ENCODE peak calls at places on chromosome X, in nine cellular contexts. One of them, this sample, is unnamed. For H3K27me3 and H3K36me3, the result is how much of the 10 kb centered on the place peaks cover.

GRCh38 chrX:131703646-131704045 is 159.8 kb downstream of the OR13H1 start:
- DNase-seq in testis: no peak
- DNase-seq in transverse colon: no peak
- DNase-seq in left ventricle myocardium inferior: no peak
- DNase-seq in lower lobe of right lung: no peak
- DNase-seq in colonic mucosa: peak
- DNase-seq in heart left ventricle: no peak
- DNase-seq in prostate gland: no peak
- DNase-seq in ascending aorta: no peak
- DNase-seq in this sample: no peak

GRCh38 chrX:150694738-150695410 is 1.7 kb downstream of the MTMR1 start:
- DNase-seq in testis: no peak
- DNase-seq in transverse colon: no peak
- DNase-seq in left ventricle myocardium inferior: no peak
- DNase-seq in lower lobe of right lung: no peak
- DNase-seq in colonic mucosa: no peak
- DNase-seq in heart left ventricle: no peak
- DNase-seq in prostate gland: no peak
- DNase-seq in ascending aorta: no peak
- DNase-seq in this sample: no peak

GRCh38 chrX:18228069-18228468 is 7.4 kb upstream of the BEND2 start:
- DNase-seq in testis: no peak
- DNase-seq in transverse colon: no peak
- DNase-seq in left ventricle myocardium inferior: no peak
- DNase-seq in lower lobe of right lung: no peak
- DNase-seq in colonic mucosa: no peak
- DNase-seq in heart left ventricle: no peak
- DNase-seq in prostate gland: no peak
- DNase-seq in ascending aorta: no peak
- DNase-seq in this sample: no peak

GRCh38 chrX:47283015-47283771 is 50.4 kb downstream of the USP11 start:
- DNase-seq in testis: peak
- DNase-seq in transverse colon: no peak
- DNase-seq in left ventricle myocardium inferior: no peak
- DNase-seq in lower lobe of right lung: no peak
- DNase-seq in colonic mucosa: no peak
- DNase-seq in heart left ventricle: peak
- DNase-seq in prostate gland: peak
- DNase-seq in ascending aorta: no peak
- DNase-seq in this sample: peak

GRCh38 chrX:71809886-71810285 is 46.7 kb downstream of the CXorf49B start:
- DNase-seq in testis: no peak
- DNase-seq in transverse colon: no peak
- DNase-seq in left ventricle myocardium inferior: no peak
- DNase-seq in lower lobe of right lung: no peak
- DNase-seq in colonic mucosa: no peak
- DNase-seq in heart left ventricle: no peak
- DNase-seq in prostate gland: no peak
- DNase-seq in ascending aorta: no peak
- DNase-seq in this sample: no peak

GRCh38 chrX:68186552-68187262 is 246.6 kb downstream of the OPHN1 start:
- DNase-seq in testis: no peak
- DNase-seq in transverse colon: no peak
- DNase-seq in left ventricle myocardium inferior: no peak
- DNase-seq in lower lobe of right lung: no peak
- DNase-seq in colonic mucosa: no peak
- DNase-seq in heart left ventricle: no peak
- DNase-seq in prostate gland: no peak
- DNase-seq in ascending aorta: no peak
- DNase-seq in this sample: no peak

GRCh38 chrX:46979340-46979739 is 67.1 kb downstream of the JADE3 start:
- DNase-seq in testis: no peak
- DNase-seq in transverse colon: no peak
- DNase-seq in left ventricle myocardium inferior: no peak
- DNase-seq in lower lobe of right lung: no peak
- DNase-seq in colonic mucosa: no peak
- DNase-seq in heart left ventricle: no peak
- DNase-seq in prostate gland: no peak
- DNase-seq in ascending aorta: no peak
- DNase-seq in this sample: peak

GRCh38 chrX:20280938-20281337 is 14.2 kb upstream of the RPS6KA3 start:
- DNase-seq in testis: no peak
- DNase-seq in transverse colon: no peak
- DNase-seq in left ventricle myocardium inferior: no peak
- DNase-seq in lower lobe of right lung: no peak
- DNase-seq in colonic mucosa: no peak
- DNase-seq in heart left ventricle: no peak
- DNase-seq in prostate gland: no peak
- DNase-seq in ascending aorta: no peak
- DNase-seq in this sample: no peak

GRCh38 chrX:151753313-151754041 is 18.9 kb downstream of the CNGA2 start:
- DNase-seq in testis: peak
- DNase-seq in transverse colon: peak
- DNase-seq in left ventricle myocardium inferior: peak
- DNase-seq in lower lobe of right lung: peak
- DNase-seq in colonic mucosa: peak
- DNase-seq in heart left ventricle: peak
- DNase-seq in prostate gland: peak
- DNase-seq in ascending aorta: no peak
- DNase-seq in this sample: peak

GRCh38 chrX:30023451-30023850 is 191.9 kb upstream of the MAGEB2 start:
- DNase-seq in testis: no peak
- DNase-seq in transverse colon: no peak
- DNase-seq in left ventricle myocardium inferior: no peak
- DNase-seq in lower lobe of right lung: no peak
- DNase-seq in colonic mucosa: no peak
- DNase-seq in heart left ventricle: no peak
- DNase-seq in prostate gland: no peak
- DNase-seq in ascending aorta: no peak
- DNase-seq in this sample: no peak

DNA sequence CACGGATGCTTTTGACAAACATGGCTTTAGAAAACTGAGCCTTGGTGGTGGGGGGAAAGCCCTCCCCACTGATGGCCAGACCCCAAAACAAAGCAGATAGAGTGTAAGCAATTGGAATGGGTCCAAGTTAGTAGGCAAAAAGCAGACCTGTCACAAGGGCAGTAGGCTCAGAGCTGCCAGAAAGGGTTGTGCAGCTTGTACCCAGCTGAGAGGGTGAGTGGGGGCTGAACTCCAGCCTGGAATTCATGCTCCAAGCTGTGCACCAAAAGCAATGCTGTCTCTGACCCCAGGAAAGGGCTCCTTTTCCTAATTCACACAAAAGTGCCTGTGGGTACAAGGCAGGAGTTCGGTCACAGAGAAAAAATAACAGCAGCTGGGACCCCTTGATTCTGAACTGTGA is 101.0 kb upstream of the TEX13D start:
- DNase-seq in testis: no peak
- DNase-seq in transverse colon: no peak
- DNase-seq in left ventricle myocardium inferior: no peak
- DNase-seq in lower lobe of right lung: no peak
- DNase-seq in colonic mucosa: no peak
- DNase-seq in heart left ventricle: no peak
- DNase-seq in prostate gland: no peak
- DNase-seq in ascending aorta: no peak
- DNase-seq in this sample: no peak
- H3K27me3 ChIP-seq in testis: under half
- H3K27me3 ChIP-seq in transverse colon: under half
- H3K27me3 ChIP-seq in left ventricle myocardium inferior: under half
- H3K27me3 ChIP-seq in lower lobe of right lung: under half
- H3K27me3 ChIP-seq in colonic mucosa: under half
- H3K27me3 ChIP-seq in heart left ventricle: under half
- H3K27me3 ChIP-seq in prostate gland: under half
- H3K27me3 ChIP-seq in ascending aorta: under half
- H3K27me3 ChIP-seq in this sample: under half

GRCh38 chrX:40078489-40079288 is 19.1 kb downstream of the BCOR start:
- DNase-seq in testis: no peak
- DNase-seq in transverse colon: no peak
- DNase-seq in left ventricle myocardium inferior: no peak
- DNase-seq in lower lobe of right lung: no peak
- DNase-seq in colonic mucosa: no peak
- DNase-seq in heart left ventricle: peak
- DNase-seq in prostate gland: no peak
- DNase-seq in ascending aorta: no peak
- DNase-seq in this sample: no peak

GRCh38 chrX:40077906-40078305 is 19.9 kb downstream of the BCOR start:
- DNase-seq in testis: no peak
- DNase-seq in transverse colon: no peak
- DNase-seq in left ventricle myocardium inferior: no peak
- DNase-seq in lower lobe of right lung: no peak
- DNase-seq in colonic mucosa: no peak
- DNase-seq in heart left ventricle: no peak
- DNase-seq in prostate gland: no peak
- DNase-seq in ascending aorta: no peak
- DNase-seq in this sample: no peak

GRCh38 chrX:40081679-40082068 is 16.1 kb downstream of the BCOR start:
- DNase-seq in testis: no peak
- DNase-seq in transverse colon: no peak
- DNase-seq in left ventricle myocardium inferior: no peak
- DNase-seq in lower lobe of right lung: no peak
- DNase-seq in colonic mucosa: no peak
- DNase-seq in heart left ventricle: no peak
- DNase-seq in prostate gland: no peak
- DNase-seq in ascending aorta: no peak
- DNase-seq in this sample: no peak

GRCh38 chrX:40080896-40081678 is 16.7 kb downstream of the BCOR start:
- DNase-seq in testis: no peak
- DNase-seq in transverse colon: no peak
- DNase-seq in left ventricle myocardium inferior: no peak
- DNase-seq in lower lobe of right lung: no peak
- DNase-seq in colonic mucosa: no peak
- DNase-seq in heart left ventricle: no peak
- DNase-seq in prostate gland: no peak
- DNase-seq in ascending aorta: no peak
- DNase-seq in this sample: no peak

DNA sequence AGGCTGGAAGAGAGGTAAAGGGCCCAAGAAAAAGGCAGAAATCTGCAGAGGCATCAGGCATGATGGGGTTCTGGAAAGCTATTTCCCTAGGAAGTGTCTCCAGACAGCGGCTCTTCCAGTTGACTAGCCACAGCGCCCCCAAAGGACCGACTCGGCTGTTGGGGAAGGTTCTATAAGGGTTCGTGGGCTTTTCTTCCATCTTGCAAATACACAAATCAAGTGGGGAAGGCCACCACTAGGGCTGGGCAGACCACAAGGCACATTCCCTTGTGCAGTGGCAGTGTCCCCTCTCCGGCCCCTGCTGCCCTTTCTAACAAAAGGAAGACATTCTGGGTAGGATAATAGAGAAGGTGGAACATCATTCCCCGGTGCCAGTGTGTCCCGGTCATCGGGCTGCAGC is 18.2 kb downstream of the BCOR start:
- DNase-seq in testis: no peak
- DNase-seq in transverse colon: no peak
- DNase-seq in left ventricle myocardium inferior: no peak
- DNase-seq in lower lobe of right lung: no peak
- DNase-seq in colonic mucosa: no peak
- DNase-seq in heart left ventricle: peak
- DNase-seq in prostate gland: no peak
- DNase-seq in ascending aorta: no peak
- DNase-seq in this sample: no peak
- TF ChIP-seq CTCF in testis: no peak
- TF ChIP-seq CTCF in transverse colon: no peak
- TF ChIP-seq CTCF in left ventricle myocardium inferior: no peak
- TF ChIP-seq CTCF in lower lobe of right lung: no peak
- TF ChIP-seq CTCF in colonic mucosa: no peak
- TF ChIP-seq CTCF in heart left ventricle: no peak
- TF ChIP-seq CTCF in prostate gland: no peak
- TF ChIP-seq CTCF in ascending aorta: no peak
- TF ChIP-seq CTCF in this sample: no peak

GRCh38 chrX:1434871-1435240 is 17.9 kb downstream of the ASMTL start:
- DNase-seq in testis: no peak
- DNase-seq in transverse colon: no peak
- DNase-seq in left ventricle myocardium inferior: no peak
- DNase-seq in lower lobe of right lung: peak
- DNase-seq in colonic mucosa: no peak
- DNase-seq in heart left ventricle: no peak
- DNase-seq in prostate gland: no peak
- DNase-seq in ascending aorta: no peak
- DNase-seq in this sample: no peak
- H3K36me3 ChIP-seq in testis: under half
- H3K36me3 ChIP-seq in transverse colon: under half
- H3K36me3 ChIP-seq in left ventricle myocardium inferior: half or more
- H3K36me3 ChIP-seq in lower lobe of right lung: under half
- H3K36me3 ChIP-seq in colonic mucosa: under half
- H3K36me3 ChIP-seq in heart left ventricle: half or more
- H3K36me3 ChIP-seq in prostate gland: under half
- H3K36me3 ChIP-seq in ascending aorta: under half
- H3K36me3 ChIP-seq in this sample: under half

GRCh38 chrX:7950865-7951264 is 23.7 kb upstream of the PNPLA4 start:
- DNase-seq in testis: no peak
- DNase-seq in transverse colon: no peak
- DNase-seq in left ventricle myocardium inferior: no peak
- DNase-seq in lower lobe of right lung: no peak
- DNase-seq in colonic mucosa: no peak
- DNase-seq in heart left ventricle: no peak
- DNase-seq in prostate gland: no peak
- DNase-seq in ascending aorta: no peak
- DNase-seq in this sample: no peak
- H3K27me3 ChIP-seq in testis: under half
- H3K27me3 ChIP-seq in transverse colon: under half
- H3K27me3 ChIP-seq in left ventricle myocardium inferior: under half
- H3K27me3 ChIP-seq in lower lobe of right lung: under half
- H3K27me3 ChIP-seq in colonic mucosa: under half
- H3K27me3 ChIP-seq in heart left ventricle: under half
- H3K27me3 ChIP-seq in prostate gland: under half
- H3K27me3 ChIP-seq in ascending aorta: under half
- H3K27me3 ChIP-seq in this sample: under half

DNA sequence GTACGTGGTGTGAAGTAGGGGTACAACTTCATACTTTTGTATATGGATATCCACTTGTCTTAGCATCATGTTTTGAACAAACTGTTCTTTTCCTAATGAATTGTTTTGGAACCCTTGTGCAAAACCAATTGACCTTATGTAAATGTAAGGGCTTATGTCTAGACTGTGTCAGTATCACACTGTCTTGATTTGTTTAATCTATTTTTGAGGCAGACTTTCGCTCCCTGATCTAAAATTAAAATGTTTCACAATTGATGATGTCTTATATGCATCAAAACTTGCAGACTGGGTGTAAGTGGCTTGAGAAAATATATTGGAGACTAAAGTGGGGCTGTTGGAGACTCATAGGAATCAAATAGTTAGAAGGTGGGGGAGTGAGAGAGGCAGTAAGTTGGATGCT is 25.2 kb downstream of the REPS2 start:
- DNase-seq in testis: no peak
- DNase-seq in transverse colon: no peak
- DNase-seq in left ventricle myocardium inferior: no peak
- DNase-seq in lower lobe of right lung: no peak
- DNase-seq in colonic mucosa: no peak
- DNase-seq in heart left ventricle: no peak
- DNase-seq in prostate gland: no peak
- DNase-seq in ascending aorta: no peak
- DNase-seq in this sample: no peak
- TF ChIP-seq CTCF in testis: no peak
- TF ChIP-seq CTCF in transverse colon: no peak
- TF ChIP-seq CTCF in left ventricle myocardium inferior: no peak
- TF ChIP-seq CTCF in lower lobe of right lung: no peak
- TF ChIP-seq CTCF in colonic mucosa: no peak
- TF ChIP-seq CTCF in heart left ventricle: no peak
- TF ChIP-seq CTCF in prostate gland: no peak
- TF ChIP-seq CTCF in ascending aorta: no peak
- TF ChIP-seq CTCF in this sample: no peak